ENCODE peak calls at places on chromosomes 16 and 17, in six cellular contexts. Q is right atrium auricular region, Y is foreskin fibroblast, D is fibroblast of pulmonary artery, U is fibroblast of lung, G is lower leg skin. R is an unnamed sample.

GRCh38 chr16:14013571-14014283 is 57.4 kb upstream of the MRTFB start:
- DNase-seq in Q (no peak), Y (peak), D (peak), U (peak), G (peak), R (peak)

GRCh38 chr17:16033729-16034349 is 34.2 kb downstream of the TTC19 start:
- DNase-seq in Q (no peak), Y (no peak), D (no peak), U (no peak), G (peak), R (no peak)

GRCh38 chr16:3965781-3966582 is 85.5 kb upstream of the CREBBP start:
- DNase-seq in Q (no peak), Y (no peak), D (no peak), U (no peak), G (no peak), R (no peak)

GRCh38 chr17:71338396-71338795 is 782.4 kb upstream of the SOX9 start:
- DNase-seq in Q (no peak), Y (peak), D (peak), U (peak), G (no peak), R (peak)

GRCh38 chr16:55133654-55134053 is 190.3 kb upstream of the IRX6 start:
- DNase-seq in Q (no peak), Y (no peak), D (no peak), U (no peak), G (no peak), R (no peak)

GRCh38 chr16:77564791-77565390 is 130.1 kb upstream of the ADAMTS18 start:
- DNase-seq in Q (no peak), Y (no peak), D (peak), U (peak), G (no peak), R (peak)

GRCh38 chr16:5041604-5042133 is 7.9 kb upstream of the NAGPA start:
- DNase-seq in Q (no peak), Y (peak), D (peak), U (peak), G (no peak), R (peak)

GRCh38 chr17:42980766-42981397 is 517 bp downstream of the RUNDC1 start:
- DNase-seq in Q (no peak), Y (peak), D (peak), U (peak), G (no peak), R (no peak)

GRCh38 chr16:81615833-81616232 is 163.3 kb upstream of the PLCG2 start:
- DNase-seq in Q (no peak), Y (no peak), D (no peak), U (no peak), G (no peak), R (no peak)

GRCh38 chr16:79218358-79218757 is 382.2 kb downstream of the MAF start:
- DNase-seq in Q (no peak), Y (no peak), D (no peak), U (no peak), G (peak), R (no peak)

GRCh38 chr16:54347961-54348360 is 61.4 kb upstream of the IRX3 start:
- DNase-seq in Q (no peak), Y (no peak), D (no peak), U (no peak), G (no peak), R (no peak)

GRCh38 chr17:80103061-80103481 is 1.7 kb downstream of the GAA start:
- DNase-seq in Q (no peak), Y (no peak), D (no peak), U (no peak), G (peak), R (no peak)

GRCh38 chr17:82373731-82374625 is 2.4 kb downstream of the UTS2R start:
- DNase-seq in Q (no peak), Y (no peak), D (no peak), U (no peak), G (no peak), R (no peak)

GRCh38 chr17:72534776-72535175 is 414.0 kb downstream of the SOX9 start:
- DNase-seq in Q (no peak), Y (no peak), D (no peak), U (no peak), G (no peak), R (no peak)

GRCh38 chr16:75204410-75204758 is 2.6 kb downstream of the CTRB2 start:
- DNase-seq in Q (no peak), Y (no peak), D (no peak), U (no peak), G (no peak), R (no peak)

GRCh38 chr17:59796785-59797205 is 89.3 kb downstream of the VMP1 start:
- DNase-seq in Q (no peak), Y (no peak), D (peak), U (no peak), G (no peak), R (no peak)

DNA sequence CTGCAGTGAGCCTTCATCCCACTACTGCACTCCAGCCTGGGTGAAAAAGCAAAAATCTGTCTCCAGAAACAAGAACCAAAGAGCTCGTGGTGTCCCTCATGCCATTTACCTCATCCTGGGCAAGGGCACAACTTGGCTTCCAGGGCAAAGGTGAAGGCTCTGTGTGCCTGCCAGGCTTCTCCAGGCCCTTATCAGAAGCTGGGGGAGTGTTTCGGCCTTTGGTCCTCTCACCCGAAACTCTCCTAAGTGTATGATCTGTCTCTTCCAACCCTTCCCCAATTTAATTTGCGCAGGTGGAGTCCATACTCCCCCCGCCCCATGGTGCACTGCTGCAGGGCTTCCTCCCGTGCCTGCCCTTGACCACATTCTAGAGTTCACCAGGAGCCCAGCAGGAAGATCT is 1.1 kb downstream of the CES2 start:
- DNase-seq in Q (no peak), Y (no peak), D (no peak), U (no peak), G (no peak), R (no peak)
- H3K4me3 ChIP-seq in Q (peak), Y (peak), D (no peak), U (peak), G (no peak), R (no peak)

GRCh38 chr16:84036131-84036530 is 6.5 kb downstream of the SLC38A8 start:
- DNase-seq in Q (no peak), Y (no peak), D (no peak), U (no peak), G (no peak), R (no peak)
- TF ChIP-seq CTCF in Q (no peak), Y (no peak), D (no peak), U (no peak), G (no peak), R (no peak)

DNA sequence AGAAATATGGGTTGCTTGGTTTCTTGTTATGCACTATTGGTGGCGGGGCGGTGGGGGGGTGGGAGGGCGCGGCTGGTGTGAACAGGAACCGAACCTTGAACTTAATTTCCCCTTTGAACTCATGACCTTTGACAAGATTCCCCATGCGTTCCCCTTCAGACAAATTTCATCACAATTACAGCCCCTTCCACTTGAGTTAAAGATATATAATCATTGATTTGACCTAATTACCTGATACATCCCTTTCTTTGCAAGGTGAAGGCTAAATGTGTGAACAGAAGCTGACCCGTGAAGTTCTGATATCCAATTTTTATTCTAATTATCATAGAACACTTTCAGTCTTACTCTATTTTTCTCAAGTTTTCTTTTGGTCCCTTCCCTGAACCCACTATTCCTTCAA is 116.9 kb downstream of the SKAP1 start:
- DNase-seq in Q (no peak), Y (no peak), D (no peak), U (no peak), G (no peak), R (no peak)
- H3K4me3 ChIP-seq in Q (no peak), Y (no peak), D (no peak), U (no peak), G (no peak), R (no peak)

DNA sequence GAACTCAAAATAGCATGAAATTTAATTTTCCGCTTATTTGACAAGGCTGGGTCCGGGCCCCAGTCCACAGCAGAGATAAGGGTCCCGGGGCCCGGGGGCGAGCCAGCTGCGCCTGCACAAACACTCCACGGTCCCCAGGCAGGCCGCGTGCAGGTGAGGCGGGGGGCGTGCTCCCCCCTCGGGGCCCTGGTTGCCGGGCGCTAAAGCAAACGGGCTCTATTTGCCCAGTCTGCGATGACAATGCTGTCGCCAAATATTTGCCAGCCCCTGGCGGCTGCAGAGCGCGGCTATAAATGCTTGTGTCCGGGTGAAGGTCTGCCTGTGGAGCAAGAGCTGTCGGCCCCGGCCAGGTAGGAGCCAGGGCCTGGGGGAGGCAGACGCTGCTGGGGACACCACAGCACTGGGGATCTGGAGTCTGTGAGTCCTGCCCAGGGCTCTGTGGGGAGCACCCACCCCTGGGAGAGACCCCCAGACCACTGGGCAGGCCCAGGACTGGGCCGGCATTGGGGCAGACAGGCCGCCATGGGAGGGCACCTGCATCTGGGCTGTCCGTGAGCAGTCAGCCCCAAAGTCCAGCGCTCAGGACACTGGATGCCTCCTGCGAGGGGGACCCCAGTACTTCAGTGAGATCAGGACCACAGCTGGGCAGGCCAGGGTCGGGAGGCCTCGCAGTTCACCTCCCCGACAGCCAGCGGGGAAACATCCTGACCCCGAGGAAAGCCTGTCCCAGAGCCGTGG is at the start of gene PERCC1:
- DNase-seq in Q (no peak), Y (no peak), D (no peak), U (no peak), G (no peak), R (no peak)
- TF ChIP-seq CTCF in Q (no peak), Y (no peak), D (no peak), U (no peak), G (no peak), R (no peak)

DNA sequence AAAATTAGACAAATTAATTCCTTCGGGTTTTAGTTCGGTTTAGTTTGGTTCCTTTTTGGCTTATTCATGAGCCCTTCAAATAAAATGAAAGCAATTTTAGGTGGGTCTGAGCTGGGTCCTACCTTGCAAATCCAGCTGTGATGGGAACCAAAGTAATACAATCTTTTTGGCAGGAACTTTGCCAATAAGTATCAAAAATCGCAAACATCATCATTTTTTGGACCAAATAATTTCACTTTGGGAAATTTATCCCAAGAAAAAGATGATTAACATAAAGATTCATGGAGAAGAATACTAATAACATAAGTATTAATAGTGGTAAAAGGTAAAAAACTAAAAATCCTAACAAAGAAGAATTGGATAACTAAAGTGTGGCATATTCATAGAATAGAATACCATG is 67.8 kb upstream of the MYOCD start:
- DNase-seq in Q (no peak), Y (no peak), D (no peak), U (no peak), G (no peak), R (no peak)
- H3K4me3 ChIP-seq in Q (no peak), Y (no peak), D (no peak), U (no peak), G (no peak), R (no peak)

GRCh38 chr17:53950207-53950857 is 127.6 kb downstream of the KIF2B start:
- DNase-seq in Q (no peak), Y (no peak), D (no peak), U (no peak), G (no peak), R (no peak)
- TF ChIP-seq CTCF in Q (no peak), Y (no peak), D (no peak), U (no peak), G (no peak), R (no peak)

GRCh38 chr17:73640691-73641090 is 3.6 kb downstream of the SDK2 start:
- DNase-seq in Q (no peak), Y (no peak), D (no peak), U (no peak), G (no peak), R (no peak)

GRCh38 chr17:73639322-73639721 is 4.9 kb downstream of the SDK2 start:
- DNase-seq in Q (no peak), Y (no peak), D (no peak), U (peak), G (no peak), R (no peak)

GRCh38 chr17:73641779-73642580 is 2.3 kb downstream of the SDK2 start:
- DNase-seq in Q (no peak), Y (no peak), D (no peak), U (no peak), G (no peak), R (no peak)

GRCh38 chr17:73638556-73638955 is 5.7 kb downstream of the SDK2 start:
- DNase-seq in Q (no peak), Y (no peak), D (no peak), U (no peak), G (no peak), R (no peak)

GRCh38 chr17:73639926-73640325 is 4.3 kb downstream of the SDK2 start:
- DNase-seq in Q (no peak), Y (no peak), D (no peak), U (no peak), G (no peak), R (peak)
- H3K4me3 ChIP-seq in Q (no peak), Y (no peak), D (no peak), U (no peak), G (no peak), R (no peak)

DNA sequence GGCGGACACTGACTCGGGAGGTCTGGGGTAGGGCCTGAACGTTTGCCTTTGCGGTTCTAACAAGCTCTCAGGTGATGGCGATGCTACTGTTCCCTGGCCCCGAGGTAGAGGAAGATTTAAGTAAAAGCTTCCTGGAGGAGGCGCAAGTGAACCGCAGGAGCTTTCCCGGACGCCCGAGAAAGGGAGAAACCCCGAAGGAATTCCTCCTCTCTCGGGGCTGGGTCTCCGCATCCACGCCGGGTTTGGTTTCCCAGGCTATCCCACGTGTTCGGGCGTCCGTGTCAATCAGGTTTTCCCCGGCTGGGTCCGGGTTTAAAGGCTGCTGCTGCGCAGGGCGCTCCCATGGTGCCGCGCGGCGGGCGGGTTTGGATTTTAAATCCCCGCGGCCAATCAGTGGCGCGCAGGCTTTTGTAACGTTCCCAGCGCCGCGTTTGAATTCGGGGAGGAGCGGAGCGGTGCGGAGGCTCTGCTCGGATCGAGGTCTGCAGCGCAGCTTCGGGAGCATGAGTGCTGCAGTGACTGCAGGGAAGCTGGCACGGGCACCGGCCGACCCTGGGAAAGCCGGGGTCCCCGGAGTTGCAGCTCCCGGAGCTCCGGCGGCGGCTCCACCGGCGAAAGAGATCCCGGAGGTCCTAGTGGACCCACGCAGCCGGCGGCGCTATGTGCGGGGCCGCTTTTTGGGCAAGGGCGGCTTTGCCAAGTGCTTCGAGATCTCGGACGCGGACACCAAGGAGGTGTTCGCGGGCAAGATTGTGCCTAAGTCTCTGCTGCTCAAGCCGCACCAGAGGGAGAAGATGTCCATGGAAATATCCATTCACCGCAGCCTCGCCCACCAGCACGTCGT is at the start of gene PLK1:
- DNase-seq in Q (peak), Y (peak), D (peak), U (peak), G (peak), R (peak)
- TF ChIP-seq CTCF in Q (no peak), Y (peak), D (peak), U (peak), G (no peak), R (peak)

GRCh38 chr17:4950075-4950756 is 703 bp upstream of the ENO3 start:
- DNase-seq in Q (no peak), Y (peak), D (no peak), U (no peak), G (peak), R (no peak)

GRCh38 chr17:4948997-4949320 is 629 bp upstream of the PFN1 start:
- DNase-seq in Q (peak), Y (peak), D (peak), U (peak), G (peak), R (peak)

GRCh38 chr17:4950757-4951204 is at the start of gene ENO3:
- DNase-seq in Q (no peak), Y (no peak), D (no peak), U (no peak), G (no peak), R (no peak)

GRCh38 chr17:4948166-4948996 is at the start of gene PFN1:
- DNase-seq in Q (peak), Y (peak), D (peak), U (peak), G (peak), R (peak)

DNA sequence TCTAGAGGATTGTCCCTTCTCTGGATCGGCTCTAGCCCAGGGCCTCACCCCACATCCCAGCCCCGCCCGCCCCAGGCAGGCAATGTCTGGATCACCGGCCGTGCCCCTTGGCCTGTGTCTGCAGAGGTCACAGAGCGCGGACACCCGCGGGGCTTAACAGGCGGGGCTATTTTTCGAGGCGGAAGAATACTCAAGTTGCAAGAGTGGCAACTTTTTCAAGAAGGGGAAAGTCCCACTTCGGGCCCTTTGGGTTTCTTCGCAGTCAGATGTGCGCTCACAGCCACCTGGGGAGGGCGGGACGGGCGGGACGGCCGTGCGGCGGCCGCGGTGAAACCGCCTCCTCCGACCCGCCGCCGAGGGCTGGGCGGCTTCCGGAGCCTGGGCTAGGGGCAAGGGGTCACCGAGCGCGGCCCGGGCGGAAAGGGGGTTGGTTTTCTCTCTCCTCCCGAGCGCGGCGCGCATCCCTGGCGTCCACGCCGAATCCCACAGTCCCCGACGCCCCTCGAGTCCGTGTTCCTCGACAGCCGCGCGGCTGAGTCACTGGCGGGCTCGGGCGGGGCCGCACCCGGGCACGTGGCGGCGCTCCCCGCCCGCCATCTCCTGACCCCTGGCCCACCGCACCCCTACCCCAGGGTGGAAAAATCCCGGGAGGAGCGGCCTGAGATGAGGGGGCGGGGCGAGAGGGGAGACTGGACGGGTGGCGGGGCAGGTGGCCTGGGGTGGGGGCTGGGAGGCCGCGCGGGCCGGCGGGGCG is 1.2 kb upstream of the PFN1 start:
- DNase-seq in Q (peak), Y (peak), D (peak), U (peak), G (peak), R (no peak)
- H3K4me3 ChIP-seq in Q (peak), Y (peak), D (peak), U (peak), G (peak), R (peak)

R was measured in astrocyte of the cerebellum.